ENCODE peak calls at places on chromosome 22, in ten cellular contexts. T is neural progenitor cell; Z is AG04450; A is naive thymus-derived CD4-positive, alpha-beta T cell; I is heart left ventricle; Q is CD4-positive, alpha-beta T cell; P is ascending aorta; W is esophagus squamous epithelium; K is upper lobe of left lung; N is tibial nerve. S is an unnamed sample.

GRCh38 chr22:22201185-22201924 is 43.2 kb upstream of the VPREB1 start:
- DNase-seq in K (no peak), N (no peak), P (no peak), Z (peak), A (peak), Q (peak), W (no peak), T (peak), I (peak), S (no peak)

GRCh38 chr22:49660794-49661781 is 166.6 kb downstream of the BRD1 start:
- DNase-seq in P (no peak), Z (no peak), N (no peak), A (no peak), K (peak), T (no peak), Q (no peak), I (peak), W (no peak), S (no peak)

GRCh38 chr22:50035976-50036375 is 22.1 kb downstream of the TTLL8 start:
- DNase-seq in Q (no peak), A (no peak), W (no peak), P (no peak), T (no peak), K (no peak), Z (no peak), N (no peak), I (no peak), S (no peak)

GRCh38 chr22:22520667-22521602 is 865 bp upstream of the ZNF280A start:
- DNase-seq in T (peak), P (no peak), Q (no peak), N (no peak), W (no peak), A (no peak), I (no peak), Z (no peak), K (no peak), S (no peak)

GRCh38 chr22:30212363-30212995 is 34.1 kb downstream of the LIF start:
- DNase-seq in N (peak), P (peak), I (no peak), T (no peak), Q (no peak), K (peak), W (no peak), Z (peak), A (no peak), S (peak)

GRCh38 chr22:47146391-47146790 is 383.9 kb downstream of the TBC1D22A start:
- DNase-seq in Q (no peak), W (no peak), A (no peak), Z (no peak), T (no peak), K (no peak), N (no peak), I (no peak), P (no peak), S (no peak)

GRCh38 chr22:49964493-49965290 is 4.1 kb downstream of the PIM3 start:
- DNase-seq in N (peak), T (peak), K (peak), A (no peak), Q (no peak), Z (no peak), I (peak), W (no peak), P (peak), S (peak)

GRCh38 chr22:28820885-28821284 is 20.5 kb upstream of the XBP1 start:
- DNase-seq in W (no peak), Q (no peak), T (no peak), N (no peak), I (no peak), Z (no peak), A (no peak), K (no peak), P (no peak), S (no peak)

GRCh38 chr22:21826204-21826603 is 41.2 kb downstream of the MAPK1 start:
- DNase-seq in K (no peak), P (no peak), I (no peak), Z (no peak), T (no peak), W (no peak), N (no peak), A (no peak), Q (no peak), S (no peak)

GRCh38 chr22:49967333-49968241 is 7.0 kb downstream of the PIM3 start:
- DNase-seq in K (peak), Q (no peak), Z (no peak), W (no peak), T (peak), N (peak), I (peak), A (no peak), P (peak), S (peak)

GRCh38 chr22:49390954-49391353 is 436.7 kb downstream of the BRD1 start:
- DNase-seq in N (no peak), T (no peak), A (no peak), Q (no peak), P (no peak), Z (no peak), W (no peak), K (no peak), I (no peak), S (no peak)

GRCh38 chr22:27681037-27681436 is 120.5 kb downstream of the MN1 start:
- DNase-seq in A (no peak), W (no peak), Q (no peak), P (no peak), I (no peak), K (no peak), N (no peak), T (no peak), Z (no peak), S (no peak)

GRCh38 chr22:46737976-46738641 is at the start of gene CERK:
- DNase-seq in Q (peak), N (peak), P (no peak), I (peak), Z (no peak), T (peak), A (peak), K (peak), W (no peak), S (peak)

GRCh38 chr22:36355362-36355761 is 32.4 kb downstream of the MYH9 start:
- DNase-seq in I (no peak), W (no peak), N (no peak), A (no peak), T (no peak), Q (no peak), K (no peak), P (no peak), Z (no peak), S (no peak)

GRCh38 chr22:28222066-28222465 is 303.0 kb upstream of the PITPNB start:
- DNase-seq in T (no peak), P (no peak), A (no peak), I (no peak), W (no peak), K (no peak), Q (no peak), N (no peak), Z (no peak), S (no peak)

GRCh38 chr22:23240639-23241389 is 60.5 kb downstream of the BCR start:
- DNase-seq in T (peak), N (no peak), P (no peak), Q (peak), I (no peak), A (no peak), Z (no peak), W (no peak), K (peak), S (no peak)

GRCh38 chr22:20844055-20845037 is 14.3 kb downstream of the PI4KA start:
- DNase-seq in P (no peak), Q (no peak), T (no peak), K (no peak), Z (no peak), N (no peak), W (no peak), I (no peak), A (no peak), S (no peak)

GRCh38 chr22:44702479-44703219 is 645 bp downstream of the PRR5 start:
- DNase-seq in K (no peak), A (peak), Q (no peak), N (no peak), I (no peak), W (no peak), P (no peak), T (peak), Z (no peak), S (no peak)

GRCh38 chr22:39469326-39469680 is 12.5 kb downstream of the MGAT3 start:
- DNase-seq in K (no peak), Q (no peak), A (no peak), T (no peak), Z (no peak), P (no peak), I (no peak), W (no peak), N (no peak), S (no peak)

GRCh38 chr22:46487318-46487717 is 50.1 kb downstream of the CELSR1 start:
- DNase-seq in T (no peak), W (no peak), P (no peak), K (no peak), Z (no peak), N (no peak), I (no peak), Q (no peak), A (no peak), S (no peak)

GRCh38 chr22:49206281-49206680 is 621.4 kb downstream of the BRD1 start:
- DNase-seq in I (peak), Q (no peak), T (no peak), A (no peak), Z (no peak), W (no peak), P (no peak), N (no peak), K (peak), S (peak)

GRCh38 chr22:20805972-20806471 is 32.1 kb downstream of the SERPIND1 start:
- DNase-seq in Z (no peak), K (no peak), Q (no peak), A (no peak), N (no peak), T (no peak), P (no peak), I (no peak), W (no peak), S (peak)

GRCh38 chr22:25137577-25138525 is 61.8 kb upstream of the CRYBB3 start:
- DNase-seq in Q (no peak), K (no peak), I (no peak), T (no peak), N (no peak), A (no peak), W (no peak), Z (no peak), P (no peak), S (no peak)

GRCh38 chr22:24768537-24769374 is 5.8 kb downstream of the PIWIL3 start:
- DNase-seq in I (no peak), A (peak), K (peak), Q (peak), T (peak), N (peak), P (no peak), W (no peak), Z (peak), S (peak)

GRCh38 chr22:22021160-22021750 is 38.7 kb upstream of the TOP3B start:
- DNase-seq in A (no peak), N (no peak), I (no peak), Q (no peak), W (no peak), P (no peak), K (no peak), Z (no peak), T (no peak), S (no peak)

GRCh38 chr22:36528336-36528735 is 630 bp downstream of the EIF3D start:
- DNase-seq in P (no peak), N (no peak), I (no peak), A (no peak), W (no peak), T (no peak), K (no peak), Z (no peak), Q (no peak), S (no peak)

GRCh38 chr22:23801238-23801821 is 14.6 kb downstream of the SMARCB1 start:
- DNase-seq in W (no peak), Z (no peak), I (no peak), Q (no peak), T (no peak), N (no peak), K (no peak), P (no peak), A (no peak), S (no peak)

GRCh38 chr22:47617186-47617585 is 854.7 kb downstream of the TBC1D22A start:
- DNase-seq in Q (no peak), P (no peak), K (no peak), A (no peak), T (no peak), N (no peak), I (no peak), Z (no peak), W (no peak), S (no peak)

GRCh38 chr22:39634530-39635399 is 64.2 kb downstream of the CACNA1I start:
- DNase-seq in N (no peak), A (no peak), Z (peak), I (no peak), P (no peak), Q (no peak), K (no peak), W (no peak), T (no peak), S (no peak)

GRCh38 chr22:49614966-49615965 is 212.4 kb downstream of the BRD1 start:
- DNase-seq in T (no peak), P (no peak), W (no peak), K (no peak), Z (no peak), A (no peak), Q (no peak), N (no peak), I (peak), S (peak)

GRCh38 chr22:28009272-28009827 is 90.3 kb upstream of the PITPNB start:
- DNase-seq in W (no peak), Z (peak), K (peak), A (peak), P (no peak), T (peak), N (peak), Q (peak), I (peak), S (peak)

GRCh38 chr22:50199836-50200332 is 927 bp upstream of the SELENOO start:
- DNase-seq in I (no peak), Z (no peak), W (no peak), Q (no peak), N (no peak), T (peak), P (no peak), A (no peak), K (no peak), S (no peak)

GRCh38 chr22:49693416-49693815 is 134.3 kb downstream of the BRD1 start:
- DNase-seq in N (no peak), A (no peak), K (no peak), Z (no peak), W (no peak), I (no peak), P (no peak), Q (no peak), T (no peak), S (no peak)

DNA sequence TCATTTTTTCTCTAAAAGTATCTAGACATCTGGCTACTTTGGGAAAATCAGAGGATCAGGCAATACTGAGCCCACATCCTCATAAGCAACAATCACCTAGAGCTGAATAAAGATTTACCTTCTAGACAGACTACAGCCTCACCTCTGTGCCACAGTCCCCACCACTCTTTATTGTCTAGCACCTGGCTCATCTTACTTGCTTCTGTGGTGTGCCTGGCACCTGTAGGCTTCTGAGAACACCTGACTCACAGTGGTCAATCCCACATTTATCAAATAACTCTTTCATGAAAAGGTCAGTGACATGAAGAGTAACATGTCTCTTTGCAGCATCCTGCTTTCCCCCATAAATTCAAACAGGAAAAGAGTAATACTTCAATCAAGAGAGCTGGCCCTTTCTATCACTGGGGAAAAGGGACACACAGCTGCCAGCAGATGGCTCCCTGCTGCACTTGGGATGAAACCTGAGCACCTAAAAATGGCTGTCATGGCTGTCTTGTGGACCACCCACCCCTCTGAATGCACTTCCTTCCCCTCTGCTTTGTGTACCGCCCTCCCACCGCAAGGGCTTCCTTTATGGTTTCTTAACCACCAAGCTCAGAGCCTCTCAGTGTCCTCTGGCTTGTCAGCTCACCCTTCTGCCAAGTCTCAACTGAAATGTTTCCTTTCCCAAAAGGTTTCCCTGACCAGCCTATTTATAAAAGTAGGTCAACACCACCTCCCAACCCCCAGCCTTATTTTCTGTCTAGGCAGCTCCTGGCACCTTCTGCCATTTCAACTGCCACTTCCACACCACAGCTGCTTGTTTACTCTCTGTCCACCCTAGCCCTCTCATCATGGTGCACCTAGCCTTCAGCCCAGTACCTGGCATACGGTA is 9.3 kb downstream of the TFIP11 start:
- DNase-seq in I (no peak), W (no peak), K (peak), T (peak), Z (no peak), Q (peak), A (peak), N (no peak), P (no peak), S (no peak)
- H3K27ac ChIP-seq in I (peak), W (no peak), K (peak), T (no peak), Z (no peak), Q (no peak), A (peak), N (no peak), P (no peak), S (no peak)

GRCh38 chr22:41099036-41099435 is 6.6 kb downstream of the EP300 start:
- DNase-seq in A (no peak), I (no peak), T (no peak), P (no peak), N (no peak), Z (no peak), W (no peak), Q (no peak), K (no peak), S (no peak)
- H3K27ac ChIP-seq in A (no peak), I (no peak), T (no peak), P (no peak), N (no peak), Z (no peak), W (no peak), Q (no peak), K (no peak), S (no peak)

GRCh38 chr22:17678817-17679385 is 40.3 kb downstream of the BCL2L13 start:
- DNase-seq in A (no peak), Z (no peak), W (no peak), T (no peak), I (no peak), P (no peak), N (no peak), Q (no peak), K (no peak), S (no peak)
- H3K27ac ChIP-seq in A (no peak), Z (no peak), W (no peak), T (no peak), I (no peak), P (no peak), N (no peak), Q (no peak), K (no peak), S (no peak)

GRCh38 chr22:19516378-19517170 is 7.6 kb downstream of the CLDN5 start:
- DNase-seq in T (no peak), Z (no peak), N (no peak), Q (no peak), I (no peak), P (no peak), W (no peak), A (no peak), K (no peak), S (peak)

GRCh38 chr22:19517171-19517500 is 7.1 kb downstream of the CLDN5 start:
- DNase-seq in Z (no peak), T (no peak), K (no peak), W (no peak), A (no peak), N (no peak), Q (no peak), I (no peak), P (no peak), S (peak)

GRCh38 chr22:19514831-19515565 is 9.2 kb downstream of the CLDN5 start:
- DNase-seq in K (no peak), N (no peak), Q (no peak), T (no peak), Z (no peak), A (no peak), W (no peak), P (no peak), I (no peak), S (no peak)

GRCh38 chr22:19513823-19514222 is 10.4 kb downstream of the CLDN5 start:
- DNase-seq in Z (no peak), T (no peak), K (no peak), Q (no peak), I (no peak), N (no peak), W (no peak), P (no peak), A (no peak), S (no peak)

GRCh38 chr22:19515654-19516377 is 8.4 kb downstream of the CLDN5 start:
- DNase-seq in A (no peak), N (no peak), I (no peak), P (no peak), T (no peak), W (no peak), Q (no peak), Z (no peak), K (no peak), S (peak)
- H3K27ac ChIP-seq in A (no peak), N (no peak), I (no peak), P (no peak), T (no peak), W (no peak), Q (no peak), Z (no peak), K (no peak), S (no peak)

GRCh38 chr22:17944205-17944725 is 80.1 kb downstream of the MICAL3 start:
- DNase-seq in K (no peak), W (no peak), I (no peak), P (no peak), T (peak), N (no peak), Z (no peak), A (no peak), Q (no peak), S (no peak)
- H3K27ac ChIP-seq in K (no peak), W (no peak), I (peak), P (peak), T (peak), N (peak), Z (no peak), A (no peak), Q (no peak), S (peak)

GRCh38 chr22:31333648-31334047 is 12.5 kb downstream of the PATZ1 start:
- DNase-seq in N (no peak), P (no peak), Q (no peak), W (no peak), T (no peak), K (no peak), I (no peak), A (no peak), Z (no peak), S (no peak)
- H3K27ac ChIP-seq in N (no peak), P (no peak), Q (no peak), W (no peak), T (no peak), K (no peak), I (no peak), A (no peak), Z (no peak), S (no peak)

GRCh38 chr22:38191115-38191514 is 9.5 kb upstream of the PLA2G6 start:
- DNase-seq in W (no peak), K (no peak), Z (no peak), P (no peak), N (no peak), A (no peak), I (no peak), Q (no peak), T (no peak), S (no peak)
- H3K27ac ChIP-seq in W (no peak), K (no peak), Z (no peak), P (no peak), N (no peak), A (no peak), I (no peak), Q (no peak), T (no peak), S (no peak)

GRCh38 chr22:38012604-38013072 is 28.3 kb upstream of the SOX10 start:
- DNase-seq in A (no peak), N (no peak), T (no peak), P (no peak), K (no peak), Q (no peak), I (no peak), W (no peak), Z (no peak), S (no peak)

GRCh38 chr22:38006906-38007305 is 22.6 kb upstream of the SOX10 start:
- DNase-seq in P (no peak), I (no peak), A (no peak), T (no peak), Q (no peak), K (no peak), Z (no peak), N (no peak), W (no peak), S (no peak)

GRCh38 chr22:38009000-38009806 is 24.8 kb upstream of the SOX10 start:
- DNase-seq in T (no peak), Z (no peak), P (no peak), N (no peak), K (no peak), A (no peak), Q (no peak), I (no peak), W (no peak), S (no peak)

GRCh38 chr22:38005943-38006342 is 21.6 kb upstream of the SOX10 start:
- DNase-seq in I (no peak), W (no peak), K (no peak), P (no peak), T (no peak), A (no peak), Q (no peak), N (no peak), Z (no peak), S (no peak)

DNA sequence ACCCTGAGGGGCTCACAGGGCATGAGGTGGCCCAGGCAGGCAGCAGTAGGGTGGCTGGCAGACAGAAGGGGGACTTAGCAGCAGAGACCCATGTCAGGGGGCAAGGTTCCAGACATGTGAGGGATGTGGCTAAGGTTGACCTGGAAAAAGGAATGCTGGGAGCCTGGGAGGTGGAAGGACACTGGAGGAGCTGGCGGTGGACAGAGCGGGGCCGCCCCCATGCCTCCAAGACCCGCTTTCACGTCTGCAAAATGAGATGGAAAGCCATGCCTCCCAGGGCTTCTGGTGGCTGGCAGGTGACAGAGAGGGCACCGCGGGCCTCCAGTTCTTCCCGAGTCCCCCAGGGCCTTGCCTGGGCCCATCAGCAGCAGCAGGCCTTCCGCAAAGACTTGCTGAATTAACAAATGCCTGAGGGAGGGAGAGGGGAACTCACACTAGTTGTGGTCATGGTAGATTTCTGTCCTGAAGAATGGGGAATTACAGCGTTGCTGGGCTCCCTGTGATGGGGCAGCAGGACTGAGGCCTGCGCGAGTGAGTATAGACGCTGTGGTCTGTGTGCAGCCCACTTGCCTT is 23.1 kb upstream of the SOX10 start:
- DNase-seq in I (no peak), T (no peak), N (no peak), Q (no peak), K (no peak), Z (no peak), W (no peak), A (no peak), P (no peak), S (no peak)
- H3K27ac ChIP-seq in I (no peak), T (no peak), N (peak), Q (no peak), K (no peak), Z (no peak), W (no peak), A (no peak), P (no peak), S (no peak)

S was measured in tibial artery.